ENCODE peak calls at places on chromosomes 5 and 9, in seven cellular contexts. R, T, Y, M, V, D and P are unnamed samples.

GRCh38 chr5:34740306-34740891 is 84.3 kb downstream of the RAI14 start:
- DNase-seq in R (no peak), T (no peak), Y (no peak), M (no peak), V (no peak), D (no peak), P (no peak)

GRCh38 chr5:2352101-2352861 is 399.2 kb downstream of the IRX2 start:
- DNase-seq in R (no peak), T (no peak), Y (no peak), M (no peak), V (no peak), D (no peak), P (no peak)

GRCh38 chr5:167573274-167574127 is 717.9 kb upstream of the WWC1 start:
- DNase-seq in R (no peak), T (no peak), Y (peak; percentile 62), M (no peak), V (peak; percentile 40), D (no peak), P (peak; percentile 81)

GRCh38 chr5:81361600-81361999 is 32.3 kb downstream of the ACOT12 start:
- DNase-seq in R (no peak), T (no peak), Y (no peak), M (no peak), V (no peak), D (no peak), P (no peak)

GRCh38 chr9:2126331-2126789 is 111.2 kb downstream of the SMARCA2 start:
- DNase-seq in R (no peak), T (no peak), Y (no peak), M (no peak), V (no peak), D (peak; percentile 78), P (no peak)

GRCh38 chr5:154355141-154355611 is 90.6 kb upstream of the SAP30L start:
- DNase-seq in R (no peak), T (no peak), Y (no peak), M (no peak), V (no peak), D (peak; percentile 75), P (peak; percentile 62)

GRCh38 chr9:94839398-94839797 is 112.9 kb downstream of the AOPEP start:
- DNase-seq in R (no peak), T (no peak), Y (no peak), M (no peak), V (no peak), D (no peak), P (no peak)

GRCh38 chr5:95471922-95472321 is 80.8 kb downstream of the FAM81B start:
- DNase-seq in R (peak; percentile 15), T (no peak), Y (no peak), M (no peak), V (no peak), D (no peak), P (no peak)

GRCh38 chr5:177336112-177336511 is 15.4 kb downstream of the LMAN2 start:
- DNase-seq in R (no peak), T (no peak), Y (no peak), M (peak; percentile 29), V (no peak), D (no peak), P (no peak)

GRCh38 chr9:706606-707451 is 134.7 kb upstream of the DMRT1 start:
- DNase-seq in R (peak; percentile 69), T (peak; percentile 55), Y (no peak), M (peak; percentile 32), V (peak; percentile 56), D (peak; percentile 91), P (peak; percentile 1)

GRCh38 chr9:95874989-95875304 is 544 bp upstream of the ERCC6L2 start:
- DNase-seq in R (peak; percentile 61), T (peak; percentile 67), Y (peak; percentile 34), M (peak; percentile 67), V (peak; percentile 67), D (peak; percentile 68), P (peak; percentile 27)